ENCODE peak calls at places on chromosomes 4 and X, in nine cellular contexts. W is GM23248; I is effector memory CD4-positive, alpha-beta T cell; T is RWPE2; C is GM23338; G is cardiac muscle cell; N is thoracic aorta; H is PC-3; Z is DND-41. S is an unnamed sample.

GRCh38 chr4:15234585-15235126 is 193.2 kb upstream of the C1QTNF7 start:
- DNase-seq in W (peak; percentile 94), I (no peak), T (no peak), C (no peak), G (peak; percentile 90), N (no peak), H (peak; percentile 91), Z (no peak), S (no peak)

GRCh38 chrX:141791856-141792255 is 46.3 kb upstream of the MAGEC3 start:
- DNase-seq in W (no peak), I (no peak), T (no peak), C (no peak), G (no peak), N (no peak), H (peak; percentile 4), Z (no peak), S (no peak)

GRCh38 chr4:169200361-169201030 is 70.3 kb downstream of the SH3RF1 start:
- DNase-seq in W (peak; percentile 35), I (no peak), T (no peak), C (no peak), G (no peak), N (no peak), H (peak; percentile 48), Z (no peak), S (no peak)

GRCh38 chr4:51925307-51925706 is 82.4 kb downstream of the DCUN1D4 start:
- DNase-seq in W (no peak), I (no peak), T (no peak), C (no peak), G (no peak), N (no peak), H (no peak), Z (no peak), S (no peak)

GRCh38 chr4:87192155-87192919 is 28.1 kb downstream of the KLHL8 start:
- DNase-seq in W (peak; percentile 8), I (no peak), T (no peak), C (no peak), G (peak; percentile 25), N (no peak), H (no peak), Z (no peak), S (no peak)

GRCh38 chr4:2793578-2793919 is 664 bp downstream of the SH3BP2 start:
- DNase-seq in W (peak; percentile 93), I (no peak), T (peak; percentile 73), C (peak; percentile 58), G (peak; percentile 56), N (no peak), H (peak; percentile 58), Z (no peak), S (no peak)

GRCh38 chr4:37662861-37663390 is 23.2 kb downstream of the RELL1 start:
- DNase-seq in W (no peak), I (no peak), T (no peak), C (peak; percentile 12), G (no peak), N (no peak), H (no peak), Z (no peak), S (no peak)

GRCh38 chr4:23894021-23894420 is 4.2 kb upstream of the PPARGC1A start:
- DNase-seq in W (no peak), I (no peak), T (no peak), C (no peak), G (no peak), N (no peak), H (no peak), Z (no peak), S (no peak)

GRCh38 chr4:125115476-125115875 is 199.3 kb upstream of the FAT4 start:
- DNase-seq in W (peak; percentile 65), I (no peak), T (no peak), C (no peak), G (peak; percentile 34), N (no peak), H (no peak), Z (no peak), S (no peak)

GRCh38 chrX:134444681-134445080 is 15.3 kb upstream of the HPRT1 start:
- DNase-seq in W (no peak), I (no peak), T (no peak), C (no peak), G (no peak), N (no peak), H (no peak), Z (no peak), S (no peak)

GRCh38 chr4:79964715-79965345 is 108.2 kb downstream of the ANTXR2 start:
- DNase-seq in W (no peak), I (no peak), T (no peak), C (peak; percentile 86), G (no peak), N (no peak), H (no peak), Z (no peak), S (no peak)

GRCh38 chrX:121763671-121764070 is 716.3 kb downstream of the GLUD2 start:
- DNase-seq in W (no peak), I (no peak), T (no peak), C (no peak), G (no peak), N (no peak), H (no peak), Z (no peak), S (no peak)

GRCh38 chrX:115047181-115047580 is 29.8 kb upstream of the IL13RA2 start:
- DNase-seq in W (peak; percentile 48), I (no peak), T (no peak), C (no peak), G (no peak), N (no peak), H (no peak), Z (no peak), S (no peak)

GRCh38 chr4:25401066-25401465 is 24.0 kb downstream of the ANAPC4 start:
- DNase-seq in W (peak; percentile 35), I (no peak), T (no peak), C (no peak), G (no peak), N (no peak), H (peak; percentile 75), Z (no peak), S (no peak)

GRCh38 chrX:38661561-38661960 is 100.2 kb downstream of the TSPAN7 start:
- DNase-seq in W (no peak), I (no peak), T (no peak), C (no peak), G (no peak), N (no peak), H (no peak), Z (no peak), S (no peak)

GRCh38 chr4:54067163-54067562 is 2.8 kb upstream of the CHIC2 start:
- DNase-seq in W (peak; percentile 88), I (no peak), T (peak; percentile 84), C (no peak), G (peak; percentile 81), N (no peak), H (peak; percentile 97), Z (no peak), S (no peak)

GRCh38 chr4:45693746-45694145 is 430.1 kb downstream of the GABRG1 start:
- DNase-seq in W (peak; percentile 1), I (no peak), T (no peak), C (no peak), G (peak; percentile 1), N (no peak), H (no peak), Z (no peak), S (no peak)

GRCh38 chrX:6311540-6311939 is 82.9 kb upstream of the NLGN4X start:
- DNase-seq in W (no peak), I (no peak), T (no peak), C (no peak), G (no peak), N (no peak), H (no peak), Z (no peak), S (no peak)
- H3K4me1 ChIP-seq in W (no peaks in the 10 kb centered on the region), I (no peaks in the 10 kb centered on the region), T (no peaks in the 10 kb centered on the region), C (peaks cover 17% of the 10 kb centered on the region), G (no peaks in the 10 kb centered on the region), N (no peaks in the 10 kb centered on the region), H (no peaks in the 10 kb centered on the region), Z (peaks cover 4% of the 10 kb centered on the region), S (no peaks in the 10 kb centered on the region)

GRCh38 chr4:1245481-1246051 is 3.4 kb downstream of the CTBP1 start:
- DNase-seq in W (no peak), I (no peak), T (peak; percentile 50), C (no peak), G (no peak), N (no peak), H (no peak), Z (no peak), S (no peak)
- H3K4me1 ChIP-seq in W (peaks cover 13% of the 10 kb centered on the region), I (peaks cover 60% of the 10 kb centered on the region), T (peaks cover 16% of the 10 kb centered on the region), C (peaks cover 12% of the 10 kb centered on the region), G (peaks cover 14% of the 10 kb centered on the region), N (peaks cover 72% of the 10 kb centered on the region), H (peaks cover 22% of the 10 kb centered on the region), Z (peaks cover 44% of the 10 kb centered on the region), S (peaks cover 60% of the 10 kb centered on the region)

DNA sequence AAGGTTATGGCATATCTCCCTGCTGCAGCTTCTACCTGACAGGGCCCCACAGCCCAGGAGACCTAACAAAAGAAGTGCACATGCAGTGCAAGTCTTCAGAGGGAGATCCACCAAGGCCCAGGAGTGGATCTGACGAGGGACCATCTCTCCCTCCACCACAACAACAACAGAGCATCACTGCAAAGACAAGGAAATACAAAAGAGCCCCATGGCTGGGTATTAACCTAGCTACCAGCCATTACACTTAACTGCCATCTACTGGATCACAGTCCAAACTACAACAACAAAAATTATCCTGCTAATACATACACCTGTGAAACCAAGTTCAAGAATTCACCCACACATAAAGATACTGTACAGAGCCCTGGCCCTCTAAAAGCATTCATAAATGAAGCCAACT is 280.2 kb upstream of the SLC7A11 start:
- DNase-seq in W (peak; percentile 56), I (no peak), T (no peak), C (peak; percentile 59), G (peak; percentile 45), N (no peak), H (peak; percentile 61), Z (no peak), S (no peak)
- H3K4me1 ChIP-seq in W (no peaks in the 10 kb centered on the region), I (no peaks in the 10 kb centered on the region), T (no peaks in the 10 kb centered on the region), C (no peaks in the 10 kb centered on the region), G (peaks cover 3% of the 10 kb centered on the region), N (no peaks in the 10 kb centered on the region), H (no peaks in the 10 kb centered on the region), Z (no peaks in the 10 kb centered on the region), S (no peaks in the 10 kb centered on the region)

GRCh38 chr4:19256823-19257222 is 994.9 kb upstream of the SLIT2 start:
- DNase-seq in W (no peak), I (no peak), T (no peak), C (no peak), G (no peak), N (no peak), H (no peak), Z (no peak), S (no peak)

GRCh38 chr4:19262467-19262866 is 989.2 kb upstream of the SLIT2 start:
- DNase-seq in W (no peak), I (no peak), T (no peak), C (no peak), G (peak; percentile 64), N (no peak), H (no peak), Z (no peak), S (no peak)

GRCh38 chr4:19254476-19254875 is 997.2 kb upstream of the SLIT2 start:
- DNase-seq in W (no peak), I (no peak), T (no peak), C (no peak), G (peak; percentile 88), N (no peak), H (no peak), Z (no peak), S (no peak)

DNA sequence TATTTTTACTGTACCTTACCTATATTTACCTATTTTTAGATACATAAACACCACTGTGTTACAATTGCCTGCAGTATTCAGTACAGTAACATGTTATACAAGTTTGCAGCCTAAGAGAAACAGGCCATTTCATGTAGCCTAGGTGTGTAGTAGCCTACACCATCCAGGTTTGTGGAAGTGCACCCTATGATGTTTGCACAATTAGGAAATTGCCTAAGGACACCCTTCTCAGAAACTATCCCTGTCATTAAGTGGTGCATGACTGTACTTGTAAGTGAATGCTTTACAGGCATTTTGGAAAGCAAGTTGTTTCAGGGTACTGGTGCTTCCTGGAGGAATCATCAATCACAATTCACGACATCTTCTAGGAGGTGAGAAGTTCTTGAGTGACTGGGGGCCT is 991.8 kb upstream of the SLIT2 start:
- DNase-seq in W (no peak), I (no peak), T (no peak), C (no peak), G (no peak), N (no peak), H (no peak), Z (no peak), S (no peak)
- H3K4me1 ChIP-seq in W (no peaks in the 10 kb centered on the region), I (no peaks in the 10 kb centered on the region), T (no peaks in the 10 kb centered on the region), C (no peaks in the 10 kb centered on the region), G (peaks cover 4% of the 10 kb centered on the region), N (no peaks in the 10 kb centered on the region), H (no peaks in the 10 kb centered on the region), Z (no peaks in the 10 kb centered on the region), S (no peaks in the 10 kb centered on the region)